ENCODE peak calls at places on chromosomes 4 and X, in eight cellular contexts. R, M, S, X, F, C, K and Y are unnamed samples.

GRCh38 chr4:152011469-152011868 is 250.7 kb upstream of the GATB start:
- DNase-seq in R (no peak), M (no peak), S (no peak), X (no peak), F (no peak), C (no peak), K (no peak), Y (no peak)

GRCh38 chrX:81708506-81708905 is 506.6 kb downstream of the SH3BGRL start:
- DNase-seq in R (no peak), M (no peak), S (no peak), X (no peak), F (no peak), C (no peak), K (no peak), Y (no peak)

GRCh38 chrX:14697453-14697852 is 168.1 kb downstream of the GLRA2 start:
- DNase-seq in R (peak), M (peak), S (no peak), X (no peak), F (no peak), C (peak), K (no peak), Y (no peak)

GRCh38 chrX:40550069-40550468 is 30.7 kb upstream of the ATP6AP2 start:
- DNase-seq in R (no peak), M (no peak), S (no peak), X (no peak), F (no peak), C (no peak), K (no peak), Y (no peak)

GRCh38 chr4:1053080-1053661 is 41.7 kb downstream of the FGFRL1 start:
- DNase-seq in R (no peak), M (no peak), S (no peak), X (no peak), F (no peak), C (no peak), K (no peak), Y (peak)

GRCh38 chr4:100841911-100842310 is 324.1 kb upstream of the EMCN start:
- DNase-seq in R (no peak), M (no peak), S (no peak), X (no peak), F (no peak), C (no peak), K (no peak), Y (peak)

GRCh38 chr4:135184715-135185114 is 983.1 kb upstream of the PABPC4L start:
- DNase-seq in R (no peak), M (peak), S (no peak), X (no peak), F (no peak), C (no peak), K (no peak), Y (no peak)

GRCh38 chr4:94931626-94932025 is 173.9 kb downstream of the BMPR1B start:
- DNase-seq in R (no peak), M (no peak), S (no peak), X (no peak), F (no peak), C (no peak), K (no peak), Y (no peak)

GRCh38 chrX:35101901-35102300 is 159.3 kb downstream of the FAM47B start:
- DNase-seq in R (no peak), M (no peak), S (no peak), X (no peak), F (no peak), C (no peak), K (no peak), Y (no peak)

GRCh38 chrX:44305921-44306320 is 37.6 kb downstream of the EFHC2 start:
- DNase-seq in R (no peak), M (peak), S (no peak), X (no peak), F (no peak), C (no peak), K (no peak), Y (no peak)

GRCh38 chr4:7828926-7829325 is 110.7 kb downstream of the AFAP1 start:
- DNase-seq in R (peak), M (no peak), S (no peak), X (no peak), F (no peak), C (peak), K (no peak), Y (peak)

GRCh38 chrX:130079824-130080406 is 30.4 kb downstream of the ELF4 start:
- DNase-seq in R (peak), M (peak), S (no peak), X (peak), F (peak), C (peak), K (peak), Y (peak)

GRCh38 chr4:133151301-133151680 is 2.2 kb downstream of the PCDH10 start:
- DNase-seq in R (no peak), M (peak), S (no peak), X (peak), F (no peak), C (peak), K (no peak), Y (no peak)

GRCh38 chr4:45453258-45453841 is 670.5 kb downstream of the GABRG1 start:
- DNase-seq in R (no peak), M (peak), S (no peak), X (no peak), F (no peak), C (no peak), K (no peak), Y (peak)

GRCh38 chrX:93874554-93874953 is 200.5 kb downstream of the FAM133A start:
- DNase-seq in R (no peak), M (peak), S (no peak), X (no peak), F (no peak), C (no peak), K (no peak), Y (no peak)

GRCh38 chrX:123975180-123975579 is 13.7 kb downstream of the STAG2 start:
- DNase-seq in R (no peak), M (no peak), S (no peak), X (no peak), F (no peak), C (peak), K (no peak), Y (peak)

GRCh38 chrX:150546711-150547153 is 21.7 kb upstream of the MTM1 start:
- DNase-seq in R (peak), M (no peak), S (no peak), X (no peak), F (no peak), C (no peak), K (no peak), Y (no peak)

GRCh38 chrX:78330068-78330467 is 2.7 kb upstream of the CYSLTR1 start:
- DNase-seq in R (no peak), M (no peak), S (no peak), X (no peak), F (no peak), C (no peak), K (no peak), Y (no peak)

GRCh38 chr4:118173126-118173525 is 138.8 kb downstream of the NDST3 start:
- DNase-seq in R (no peak), M (no peak), S (no peak), X (no peak), F (no peak), C (no peak), K (no peak), Y (peak)